ENCODE peak calls at places on chromosomes 4 and X, in seven cellular contexts. X, K, J, Y, G, S and H are unnamed samples.

GRCh38 chr4:72525938-72526337 is 43.1 kb downstream of the ADAMTS3 start:
- DNase-seq in Y (no peak), X (peak), J (no peak), S (no peak), K (no peak), G (no peak), H (no peak)

GRCh38 chr4:7978489-7978888 is 38.8 kb upstream of the AFAP1 start:
- DNase-seq in K (no peak), Y (no peak), G (no peak), S (no peak), X (no peak), J (no peak), H (no peak)

GRCh38 chr4:105453550-105454201 is 20.2 kb downstream of the PPA2 start:
- DNase-seq in X (no peak), K (no peak), S (no peak), Y (no peak), G (no peak), J (no peak), H (no peak)

GRCh38 chr4:186840771-186841301 is 117.2 kb upstream of the FAT1 start:
- DNase-seq in K (no peak), G (no peak), Y (no peak), J (no peak), S (no peak), X (peak), H (no peak)

GRCh38 chrX:17706676-17707075 is 30.6 kb upstream of the SCML1 start:
- DNase-seq in J (no peak), G (no peak), S (no peak), X (no peak), K (no peak), Y (no peak), H (no peak)

GRCh38 chr4:48578132-48578964 is 88.3 kb downstream of the ZAR1 start:
- DNase-seq in G (peak), X (no peak), S (peak), J (peak), Y (peak), K (no peak), H (peak)

GRCh38 chr4:38062088-38062893 is 102.1 kb downstream of the PTTG2 start:
- DNase-seq in S (peak), X (peak), G (peak), Y (peak), K (no peak), J (peak), H (peak)

GRCh38 chr4:98963538-98964433 is 31.7 kb upstream of the METAP1 start:
- DNase-seq in K (no peak), J (no peak), Y (no peak), S (no peak), G (no peak), X (no peak), H (no peak)

GRCh38 chr4:89755210-89755609 is 81.8 kb downstream of the SNCA start:
- DNase-seq in X (no peak), J (no peak), S (peak), G (no peak), K (no peak), Y (no peak), H (no peak)

GRCh38 chr4:74023709-74024108 is 14.8 kb downstream of the CXCL3 start:
- DNase-seq in X (no peak), G (no peak), J (no peak), Y (no peak), S (no peak), K (no peak), H (no peak)

GRCh38 chrX:21932277-21932996 is 8.1 kb upstream of the SMS start:
- DNase-seq in G (peak), X (peak), J (no peak), Y (no peak), S (no peak), K (no peak), H (no peak)

GRCh38 chr4:83251074-83251835 is 33.3 kb downstream of the COQ2 start:
- DNase-seq in Y (no peak), J (no peak), K (no peak), G (no peak), X (no peak), S (no peak), H (no peak)

GRCh38 chrX:42992199-42992943 is 214.4 kb upstream of the PPP1R2C start:
- DNase-seq in S (no peak), J (no peak), Y (no peak), K (no peak), X (no peak), G (no peak), H (no peak)

GRCh38 chr4:181264908-181265307 is 978.3 kb upstream of the TENM3 start:
- DNase-seq in Y (no peak), S (no peak), J (no peak), G (no peak), X (no peak), K (no peak), H (no peak)